ENCODE peak calls at places on chromosome 3, in four cellular contexts. U, M, Q and D are unnamed samples.

GRCh38 chr3:30319713-30320112 is 286.7 kb upstream of the TGFBR2 start:
- DNase-seq in U (peak), M (no peak), Q (peak), D (no peak)

GRCh38 chr3:143421556-143421955 is 302.0 kb downstream of the CHST2 start:
- DNase-seq in Q (no peak), M (no peak), U (no peak), D (no peak)

GRCh38 chr3:164679245-164679644 is 399.1 kb downstream of the SI start:
- DNase-seq in U (no peak), Q (no peak), M (no peak), D (no peak)

GRCh38 chr3:105611304-105612192 is 244.8 kb downstream of the ALCAM start:
- DNase-seq in M (no peak), Q (no peak), U (no peak), D (no peak)

GRCh38 chr3:15045667-15046066 is 19.4 kb downstream of the MRPS25 start:
- DNase-seq in U (no peak), M (no peak), Q (no peak), D (no peak)

GRCh38 chr3:4099607-4100006 is 203.6 kb upstream of the SETMAR start:
- DNase-seq in U (no peak), Q (no peak), M (no peak), D (no peak)

GRCh38 chr3:117989982-117990381 is 1044.7 kb downstream of the IGSF11 start:
- DNase-seq in U (no peak), Q (no peak), M (no peak), D (no peak)

GRCh38 chr3:28171962-28172361 is 69.5 kb upstream of the CMC1 start:
- DNase-seq in Q (no peak), U (no peak), M (no peak), D (no peak)

GRCh38 chr3:38563070-38563901 is 67.1 kb downstream of the EXOG start:
- DNase-seq in U (no peak), Q (peak), M (no peak), D (no peak)

GRCh38 chr3:53900666-53901331 is 9.1 kb upstream of the SELENOK start:
- DNase-seq in U (no peak), Q (no peak), M (no peak), D (no peak)

GRCh38 chr3:143261848-143262247 is 142.3 kb downstream of the CHST2 start:
- DNase-seq in U (no peak), Q (no peak), M (no peak), D (no peak)

GRCh38 chr3:88362428-88362827 is 212.7 kb downstream of the C3orf38 start:
- DNase-seq in U (no peak), M (no peak), Q (no peak), D (no peak)

GRCh38 chr3:132380979-132381944 is 36.0 kb upstream of the DNAJC13 start:
- DNase-seq in U (peak), M (no peak), Q (no peak), D (no peak)

GRCh38 chr3:64150527-64151238 is 74.6 kb downstream of the PRICKLE2 start:
- DNase-seq in U (no peak), M (peak), Q (no peak), D (no peak)

GRCh38 chr3:130677310-130677709 is 69.3 kb downstream of the PIK3R4 start:
- DNase-seq in U (no peak), M (no peak), Q (no peak), D (no peak)

GRCh38 chr3:86029590-86029989 is 961.4 kb downstream of the VGLL3 start:
- DNase-seq in Q (no peak), U (no peak), M (no peak), D (no peak)

GRCh38 chr3:30693470-30694120 is 87.2 kb downstream of the TGFBR2 start:
- DNase-seq in M (no peak), U (peak), Q (no peak), D (no peak)

GRCh38 chr3:64163019-64163754 is 62.1 kb downstream of the PRICKLE2 start:
- DNase-seq in U (no peak), Q (no peak), M (no peak), D (no peak)

GRCh38 chr3:149291178-149291577 is 42.3 kb downstream of the TM4SF18 start:
- DNase-seq in Q (no peak), M (no peak), U (peak), D (no peak)

GRCh38 chr3:32438596-32439344 is 47.1 kb downstream of the CMTM7 start:
- DNase-seq in Q (no peak), M (no peak), U (no peak), D (no peak)

GRCh38 chr3:187955076-187955952 is 198.6 kb upstream of the LPP start:
- DNase-seq in U (no peak), Q (no peak), M (peak), D (no peak)

GRCh38 chr3:177262396-177262795 is 65.1 kb upstream of the TBL1XR1 start:
- DNase-seq in M (no peak), U (no peak), Q (no peak), D (no peak)

GRCh38 chr3:55567615-55568014 is 80.5 kb upstream of the WNT5A start:
- DNase-seq in Q (no peak), M (no peak), U (no peak), D (no peak)

GRCh38 chr3:141109761-141110160 is 58.6 kb downstream of the SPSB4 start:
- DNase-seq in Q (no peak), U (no peak), M (no peak), D (no peak)

GRCh38 chr3:123559040-123559861 is 25.6 kb downstream of the HACD2 start:
- DNase-seq in Q (no peak), U (peak), M (no peak), D (no peak)

GRCh38 chr3:122484985-122485384 is 29.8 kb downstream of the KPNA1 start:
- DNase-seq in M (no peak), Q (no peak), U (no peak), D (no peak)

GRCh38 chr3:24052446-24052845 is 107.4 kb downstream of the NR1D2 start:
- DNase-seq in M (no peak), Q (no peak), U (no peak), D (no peak)

GRCh38 chr3:124985358-124985757 is 50.8 kb upstream of the MUC13 start:
- DNase-seq in U (no peak), Q (no peak), M (no peak), D (no peak)

GRCh38 chr3:126103121-126104027 is 19.4 kb upstream of the SLC41A3 start:
- DNase-seq in Q (peak), U (peak), M (no peak), D (no peak)

GRCh38 chr3:12893247-12893646 is 51.9 kb upstream of the RPL32 start:
- DNase-seq in M (no peak), U (no peak), Q (no peak), D (no peak)

GRCh38 chr3:52004158-52004787 is 8.6 kb upstream of the RPL29 start:
- DNase-seq in Q (no peak), M (no peak), U (peak), D (no peak)

GRCh38 chr3:108953210-108953609 is 469 bp downstream of the GUCA1C start:
- DNase-seq in U (no peak), Q (no peak), M (no peak), D (no peak)
- H3K4me3 ChIP-seq in U (no peak), Q (no peak), M (no peak), D (no peak)

DNA sequence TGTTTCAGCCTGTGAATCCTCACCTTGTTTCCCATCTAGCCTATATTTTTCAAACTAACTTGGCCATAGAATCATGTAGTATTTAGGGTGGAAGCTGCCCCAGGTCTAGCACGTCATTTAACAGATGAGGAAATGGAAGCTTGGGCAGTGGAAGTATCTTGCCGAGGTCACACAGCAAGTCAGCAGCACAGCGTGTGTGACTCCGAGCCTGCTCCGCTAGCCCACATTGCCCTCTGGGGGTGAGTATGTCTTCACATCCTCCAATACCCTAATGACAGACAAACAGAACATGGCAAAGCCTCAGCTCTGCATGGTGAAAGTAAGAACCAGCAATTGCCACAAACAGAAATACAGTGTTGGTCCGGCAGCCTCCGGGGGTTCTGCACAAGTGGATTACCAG is 2.2 kb upstream of the CCR5 start:
- DNase-seq in U (peak), Q (peak), M (no peak), D (peak)
- TF ChIP-seq CTCF in U (peak), Q (peak), M (no peak), D (peak)

GRCh38 chr3:170324962-170325361 is 32.6 kb upstream of the SKIL start:
- DNase-seq in Q (no peak), M (no peak), U (no peak), D (no peak)

GRCh38 chr3:170330366-170330765 is 27.1 kb upstream of the SKIL start:
- DNase-seq in Q (no peak), U (no peak), M (no peak), D (no peak)

GRCh38 chr3:170323371-170323770 is 34.1 kb upstream of the SKIL start:
- DNase-seq in Q (no peak), M (no peak), U (no peak), D (no peak)

GRCh38 chr3:170331143-170331542 is 26.4 kb upstream of the SKIL start:
- DNase-seq in U (no peak), Q (no peak), M (no peak), D (no peak)

DNA sequence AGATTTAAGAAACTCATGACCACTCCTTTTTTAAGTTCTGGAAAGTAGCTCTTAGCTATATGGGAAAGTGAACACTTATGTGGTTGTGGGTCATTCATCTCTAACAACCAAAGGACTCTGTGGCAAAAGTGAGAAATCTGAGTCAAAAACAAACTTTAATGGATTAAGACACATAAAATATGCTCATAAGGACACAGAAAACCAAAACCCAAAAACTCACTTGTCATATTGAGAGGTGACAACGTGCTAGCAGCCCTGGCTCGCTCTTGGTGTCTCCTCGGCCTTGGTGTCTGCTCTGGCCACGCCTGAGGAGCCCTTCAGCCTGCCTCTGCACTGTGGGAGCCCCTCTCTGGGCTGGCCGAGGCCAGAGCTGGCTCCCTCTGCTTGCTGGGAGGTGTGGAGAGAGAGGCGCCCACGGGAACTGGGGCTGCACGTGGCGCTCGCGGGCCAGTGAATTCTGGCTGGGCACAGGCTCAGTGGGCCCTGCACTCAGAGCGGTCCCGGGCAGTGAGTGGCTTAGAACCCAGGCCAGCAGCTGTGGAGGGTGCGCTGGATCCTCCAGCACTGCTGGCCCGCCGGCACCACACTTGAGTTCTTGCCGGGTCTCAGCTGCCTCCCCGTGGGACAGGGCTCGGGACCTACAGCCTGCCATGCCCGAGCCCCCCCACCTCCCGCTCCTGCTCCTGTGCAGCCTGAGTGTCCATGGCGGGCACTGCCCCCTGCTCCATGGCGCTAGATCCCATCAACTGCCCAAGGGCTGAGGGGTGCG is 30.3 kb upstream of the SKIL start:
- DNase-seq in U (no peak), Q (no peak), M (no peak), D (no peak)
- H3K4me3 ChIP-seq in U (no peak), Q (no peak), M (no peak), D (no peak)

GRCh38 chr3:72890166-72890925 is 2.5 kb downstream of the GXYLT2 start:
- DNase-seq in Q (no peak), M (no peak), U (no peak), D (no peak)

GRCh38 chr3:72889310-72890165 is 1.7 kb downstream of the GXYLT2 start:
- DNase-seq in M (peak), Q (no peak), U (no peak), D (no peak)

GRCh38 chr3:72887378-72887722 is 496 bp upstream of the GXYLT2 start:
- DNase-seq in Q (no peak), U (no peak), M (no peak), D (no peak)

GRCh38 chr3:72888546-72889309 is 882 bp downstream of the GXYLT2 start:
- DNase-seq in U (peak), Q (no peak), M (no peak), D (no peak)

GRCh38 chr3:72887723-72888545 is at the start of gene GXYLT2:
- DNase-seq in M (peak), Q (peak), U (peak), D (no peak)
- TF ChIP-seq CTCF in M (no peak), Q (no peak), U (no peak), D (no peak)

GRCh38 chr3:1235526-1236120 is 142.8 kb downstream of the CNTN6 start:
- DNase-seq in U (peak), M (no peak), Q (no peak), D (no peak)
- H3K4me3 ChIP-seq in U (no peak), M (no peak), Q (no peak), D (no peak)

GRCh38 chr3:87082806-87083440 is 92.0 kb upstream of the VGLL3 start:
- DNase-seq in M (no peak), U (peak), Q (no peak), D (no peak)
- TF ChIP-seq CTCF in M (peak), U (peak), Q (peak), D (peak)

GRCh38 chr3:172600644-172601065 is 77.4 kb upstream of the TNFSF10 start:
- DNase-seq in Q (no peak), U (no peak), M (no peak), D (no peak)
- H3K4me3 ChIP-seq in Q (no peak), U (no peak), M (no peak), D (no peak)

GRCh38 chr3:80682951-80683350 is 915.2 kb upstream of the ROBO1 start:
- DNase-seq in M (no peak), U (no peak), Q (no peak), D (no peak)

DNA sequence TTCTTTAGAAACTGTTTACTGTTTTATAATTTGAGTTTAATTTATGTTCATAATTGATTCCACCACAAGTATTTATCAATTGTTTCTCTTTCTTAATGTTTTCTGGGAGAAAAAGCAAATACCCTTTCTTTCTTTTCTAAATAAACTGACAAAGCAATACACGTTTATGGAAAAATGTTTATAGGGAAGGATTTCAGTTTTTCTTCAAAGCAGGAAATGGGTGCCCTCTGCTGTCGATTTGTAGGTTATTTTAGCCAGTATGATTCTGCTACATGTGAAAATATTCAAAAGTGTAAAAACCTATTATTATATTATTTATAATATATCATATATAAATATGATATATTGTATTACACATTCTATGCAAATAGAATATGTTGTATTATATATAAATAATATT is 921.0 kb upstream of the ROBO1 start:
- DNase-seq in Q (no peak), U (peak), M (no peak), D (no peak)
- TF ChIP-seq CTCF in Q (no peak), U (peak), M (no peak), D (no peak)